ENCODE peak calls at places on chromosomes 5 and 9, in four cellular contexts. B, D, S and H are unnamed samples.

GRCh38 chr5:141494761-141495455 is 6.0 kb downstream of the PCDHGC5 start:
- DNase-seq in B (no peak), D (no peak), S (no peak), H (no peak)

GRCh38 chr9:99253134-99253533 is 31.1 kb downstream of the SEC61B start:
- DNase-seq in B (no peak), S (no peak), D (no peak), H (no peak)

GRCh38 chr9:133937120-133937519 is 55.0 kb downstream of the VAV2 start:
- DNase-seq in D (no peak), S (no peak), B (no peak), H (no peak)

GRCh38 chr9:129346046-129346445 is 168.0 kb upstream of the IER5L start:
- DNase-seq in D (no peak), S (no peak), B (no peak), H (no peak)

GRCh38 chr9:113488071-113488470 is 24.5 kb downstream of the RGS3 start:
- DNase-seq in D (no peak), B (no peak), S (peak), H (no peak)

GRCh38 chr5:141816598-141817399 is 61.4 kb downstream of the PCDH1 start:
- DNase-seq in S (no peak), D (no peak), B (no peak), H (no peak)

GRCh38 chr9:136244116-136244775 is 1.4 kb downstream of the QSOX2 start:
- DNase-seq in D (no peak), S (no peak), B (no peak), H (no peak)

GRCh38 chr9:78713746-78714405 is 417.0 kb downstream of the PSAT1 start:
- DNase-seq in B (no peak), S (no peak), D (no peak), H (no peak)

GRCh38 chr9:110582156-110582555 is 2.6 kb upstream of the SVEP1 start:
- DNase-seq in B (no peak), S (no peak), D (no peak), H (no peak)

DNA sequence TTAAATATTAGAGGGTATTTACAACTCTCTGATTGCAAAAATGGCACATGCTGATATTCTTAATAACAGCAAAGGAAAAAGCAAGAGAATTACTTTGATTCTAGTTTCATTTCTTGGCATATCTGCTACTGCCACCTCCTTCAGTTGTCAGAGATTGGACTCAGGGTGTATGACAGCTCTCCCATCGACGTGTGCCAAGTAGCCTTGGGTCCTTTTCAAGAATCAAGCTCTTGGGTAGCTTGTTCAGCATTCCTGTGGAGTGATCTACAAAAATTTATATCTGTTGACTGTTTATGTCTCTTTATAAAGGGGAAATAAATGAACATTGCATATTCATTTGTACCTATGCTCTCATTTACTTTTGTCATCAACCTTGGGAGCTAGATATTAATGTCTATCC is 315.6 kb downstream of the PRR16 start:
- DNase-seq in S (no peak), D (no peak), B (no peak), H (no peak)
- TF ChIP-seq CTCF in S (no peak), D (no peak), B (no peak), H (no peak)

GRCh38 chr9:124495105-124496074 is 11.8 kb downstream of the NR5A1 start:
- DNase-seq in D (no peak), S (no peak), B (no peak), H (no peak)
- TF ChIP-seq CTCF in D (no peak), S (no peak), B (no peak), H (no peak)

GRCh38 chr5:170429014-170429413 is 39.8 kb upstream of the KCNMB1 start:
- DNase-seq in S (no peak), B (no peak), D (no peak), H (no peak)
- TF ChIP-seq CTCF in S (no peak), B (no peak), D (no peak), H (no peak)

GRCh38 chr5:56277573-56277972 is 44.4 kb upstream of the ANKRD55 start:
- DNase-seq in B (no peak), D (no peak), S (no peak), H (no peak)
- TF ChIP-seq CTCF in B (no peak), D (no peak), S (no peak), H (no peak)

DNA sequence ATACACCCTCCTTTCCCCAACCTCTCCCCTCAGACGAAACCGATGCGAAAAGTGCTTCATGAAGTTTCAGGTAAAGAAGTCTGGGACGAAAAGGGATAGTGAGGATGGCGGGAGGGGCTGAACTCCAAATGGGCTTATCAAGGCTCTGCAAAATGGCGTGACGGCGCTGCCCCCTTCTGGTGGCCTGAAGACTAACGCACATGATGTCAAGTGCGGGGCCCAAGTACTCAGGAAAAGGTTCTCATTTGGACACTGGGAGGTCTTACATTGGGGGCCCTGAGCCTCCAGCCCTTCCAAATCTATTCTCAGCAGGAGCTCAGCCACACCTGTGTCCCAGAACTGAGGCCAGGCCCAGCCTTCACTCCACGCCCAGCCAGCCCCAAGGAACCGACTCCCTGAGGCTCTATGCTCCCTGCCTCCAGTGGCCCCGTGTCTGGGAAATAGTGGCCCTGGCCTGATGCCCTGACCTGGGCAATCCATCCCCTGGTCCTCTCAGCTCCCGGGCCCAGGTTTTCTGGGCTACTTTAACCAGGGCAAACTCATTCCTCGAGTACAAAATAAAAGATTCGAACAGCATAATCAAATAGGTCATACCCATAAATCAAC is 119.9 kb downstream of the KCNIP1 start:
- DNase-seq in S (no peak), D (no peak), B (no peak), H (no peak)
- TF ChIP-seq CTCF in S (peak), D (peak), B (peak), H (no peak)

DNA sequence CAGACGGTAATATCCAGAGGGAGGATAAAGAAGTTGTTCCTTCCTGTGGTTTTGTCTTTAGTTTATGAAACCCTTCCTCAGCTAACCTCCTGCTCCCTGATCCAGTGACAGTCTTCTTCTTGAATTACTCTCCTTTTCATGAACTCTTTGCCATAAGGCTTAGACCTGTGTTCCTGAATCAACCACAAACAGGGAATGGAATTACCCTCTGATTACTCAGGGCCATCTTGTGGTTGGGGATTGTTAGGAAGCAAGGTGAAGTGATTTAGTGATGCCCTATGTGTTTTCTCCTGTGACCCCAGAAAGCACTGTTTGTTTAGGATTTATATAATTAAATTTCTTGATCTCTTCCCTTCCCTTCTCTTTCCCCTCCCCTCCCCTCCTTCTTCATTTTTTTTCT is 409.1 kb downstream of the TAF11L14 start:
- DNase-seq in S (no peak), D (no peak), B (no peak), H (no peak)
- TF ChIP-seq CTCF in S (no peak), D (no peak), B (no peak), H (no peak)

DNA sequence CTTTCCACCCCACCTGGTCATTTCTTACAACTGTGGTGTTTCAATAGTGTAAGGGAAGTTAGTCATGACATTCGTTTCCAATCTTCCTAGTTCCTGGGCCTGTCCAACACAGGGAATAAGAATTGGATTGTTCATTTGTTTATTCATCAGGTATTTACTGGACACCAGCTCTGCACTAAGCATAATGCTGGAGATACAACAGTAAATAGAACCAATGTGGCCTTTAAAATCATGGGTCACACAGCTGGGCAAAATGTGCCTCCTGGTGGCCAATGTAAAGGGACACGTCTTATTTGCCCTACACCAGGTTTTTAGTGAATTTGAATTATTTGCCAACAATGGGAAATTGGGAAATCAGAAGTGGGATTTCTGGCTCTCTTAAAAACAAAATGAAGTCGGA is 10.4 kb downstream of the ABLIM3 start:
- DNase-seq in D (no peak), S (no peak), B (no peak), H (no peak)
- TF ChIP-seq CTCF in D (no peak), S (no peak), B (no peak), H (no peak)

GRCh38 chr5:139903805-139904565 is 108.4 kb downstream of the PSD2 start:
- DNase-seq in D (no peak), B (no peak), S (peak), H (peak)
- TF ChIP-seq CTCF in D (no peak), B (no peak), S (no peak), H (no peak)